ENCODE peak calls at places on chromosome 22, in four cellular contexts. E is GM12878, R is GM12891, C is K562. V is an unnamed sample.

GRCh38 chr22:25402501-25403283 is 161.8 kb upstream of the GRK3 start:
- DNase-seq in R (no peak), C (peak), E (no peak), V (no peak)

GRCh38 chr22:46116491-46116958 is 33.8 kb upstream of the PPARA start:
- DNase-seq in E (peak), R (peak), C (peak), V (peak)

GRCh38 chr22:40560551-40560950 is 76.0 kb downstream of the MRTFA start:
- DNase-seq in R (no peak), C (peak), E (no peak), V (no peak)

GRCh38 chr22:24200616-24201212 is 19.4 kb downstream of the SUSD2 start:
- DNase-seq in C (no peak), E (no peak), R (no peak), V (no peak)

GRCh38 chr22:38314992-38315800 is 2.0 kb downstream of the CSNK1E start:
- DNase-seq in E (no peak), C (no peak), R (no peak), V (no peak)

GRCh38 chr22:25806579-25806978 is 64.6 kb downstream of the MYO18B start:
- DNase-seq in E (no peak), C (no peak), R (no peak), V (no peak)

GRCh38 chr22:22520020-22520656 is at the start of gene ZNF280A:
- DNase-seq in R (no peak), C (peak), E (no peak), V (no peak)

GRCh38 chr22:47197735-47198500 is 435.5 kb downstream of the TBC1D22A start:
- DNase-seq in E (no peak), C (no peak), R (no peak), V (no peak)

GRCh38 chr22:33401291-33401690 is 343.1 kb upstream of the SYN3 start:
- DNase-seq in R (no peak), C (no peak), E (no peak), V (no peak)

GRCh38 chr22:35819421-35819820 is 101.7 kb downstream of the APOL5 start:
- DNase-seq in E (no peak), C (no peak), R (no peak), V (no peak)

GRCh38 chr22:22687638-22688500 is 43.5 kb downstream of the GGTLC2 start:
- DNase-seq in E (no peak), C (peak), R (no peak), V (peak)

GRCh38 chr22:36409067-36409466 is 21.3 kb upstream of the MYH9 start:
- DNase-seq in C (no peak), R (no peak), E (no peak), V (no peak)

GRCh38 chr22:48800036-48800885 is 1027.4 kb downstream of the BRD1 start:
- DNase-seq in E (no peak), C (no peak), R (no peak), V (no peak)

GRCh38 chr22:29093980-29094379 is 21.1 kb downstream of the KREMEN1 start:
- DNase-seq in E (no peak), C (no peak), R (no peak), V (no peak)
- TF ChIP-seq SPI1 in E (no peak), C (no peak), R (no peak), V (no peak)

DNA sequence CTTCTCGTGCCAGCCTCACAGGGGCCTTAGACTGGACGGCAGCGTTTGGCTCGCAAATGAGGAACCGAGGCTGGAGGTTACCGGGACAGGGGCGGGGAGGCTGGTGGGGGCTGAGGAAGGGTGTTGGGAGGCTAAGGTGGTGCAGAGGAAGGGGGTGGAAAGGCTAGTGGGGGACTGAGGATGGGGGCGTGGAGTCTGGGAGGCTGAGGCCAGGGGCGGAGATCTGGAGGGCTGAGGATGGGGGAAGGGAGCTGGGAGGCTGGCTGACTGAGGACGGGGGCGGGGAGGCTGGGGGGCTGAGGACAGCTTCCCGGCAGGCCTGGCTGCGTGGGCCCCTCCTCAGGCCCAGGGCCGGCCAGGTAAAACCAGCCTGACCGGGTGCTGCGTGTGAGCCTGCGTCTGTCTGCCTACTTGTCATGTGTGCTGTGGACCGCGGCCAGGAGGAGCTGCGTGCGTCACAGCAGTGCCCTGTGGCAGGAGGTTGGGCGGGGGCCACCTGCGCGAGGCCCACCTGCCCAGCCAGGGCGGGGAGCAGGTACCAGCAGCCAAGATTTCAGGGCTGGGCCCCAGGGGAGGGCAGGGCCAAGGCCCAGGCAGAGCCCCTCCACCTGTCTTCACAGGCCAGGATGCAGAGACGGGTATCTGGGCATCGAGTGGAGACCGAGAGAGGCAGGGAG is 9.4 kb upstream of the PIM3 start:
- DNase-seq in C (no peak), R (no peak), E (no peak), V (no peak)
- TF ChIP-seq SPI1 in C (no peak), R (no peak), E (no peak), V (peak)

GRCh38 chr22:43222281-43222680 is 35.3 kb upstream of the TTLL12 start:
- DNase-seq in R (no peak), E (no peak), C (peak), V (no peak)
- TF ChIP-seq SPI1 in R (no peak), E (no peak), C (no peak), V (no peak)

GRCh38 chr22:20885557-20886323 is 26.9 kb downstream of the SNAP29 start:
- DNase-seq in E (no peak), R (peak), C (peak), V (peak)
- TF ChIP-seq SPI1 in E (no peak), R (no peak), C (peak), V (no peak)